ENCODE peak calls at places on chromosomes 3 and 15, in four cellular contexts. One of them, this sample, is unnamed.

GRCh38 chr3:175983369-175983768 is 1124.2 kb downstream of the NAALADL2 start:
- DNase-seq in HTR-8/SVneo: no peak
- DNase-seq in progenitor cell of endocrine pancreas: no peak
- DNase-seq in kidney tubule cell: no peak
- DNase-seq in this sample: no peak

GRCh38 chr3:39038165-39038564 is 13.6 kb downstream of the SCN11A start:
- DNase-seq in HTR-8/SVneo: peak; percentile 18
- DNase-seq in progenitor cell of endocrine pancreas: no peak
- DNase-seq in kidney tubule cell: peak; percentile 64
- DNase-seq in this sample: peak; percentile 34

GRCh38 chr3:150995510-150995909 is 23.0 kb upstream of the CLRN1 start:
- DNase-seq in HTR-8/SVneo: no peak
- DNase-seq in progenitor cell of endocrine pancreas: no peak
- DNase-seq in kidney tubule cell: no peak
- DNase-seq in this sample: no peak

GRCh38 chr3:156615592-156616173 is 58.7 kb upstream of the TIPARP start:
- DNase-seq in HTR-8/SVneo: peak; percentile 53
- DNase-seq in progenitor cell of endocrine pancreas: no peak
- DNase-seq in kidney tubule cell: peak; percentile 98
- DNase-seq in this sample: peak; percentile 82

GRCh38 chr3:140910860-140911259 is 30.8 kb upstream of the SLC25A36 start:
- DNase-seq in HTR-8/SVneo: no peak
- DNase-seq in progenitor cell of endocrine pancreas: no peak
- DNase-seq in kidney tubule cell: no peak
- DNase-seq in this sample: no peak

GRCh38 chr15:29087521-29088285 is 181.9 kb downstream of the NSMCE3 start:
- DNase-seq in HTR-8/SVneo: no peak
- DNase-seq in progenitor cell of endocrine pancreas: no peak
- DNase-seq in kidney tubule cell: no peak
- DNase-seq in this sample: no peak

GRCh38 chr3:108092556-108092955 is 1.7 kb upstream of the CD47 start:
- DNase-seq in HTR-8/SVneo: no peak
- DNase-seq in progenitor cell of endocrine pancreas: no peak
- DNase-seq in kidney tubule cell: no peak
- DNase-seq in this sample: no peak

GRCh38 chr3:140113983-140114923 is 179.3 kb downstream of the CLSTN2 start:
- DNase-seq in HTR-8/SVneo: no peak
- DNase-seq in progenitor cell of endocrine pancreas: no peak
- DNase-seq in kidney tubule cell: no peak
- DNase-seq in this sample: no peak

GRCh38 chr3:74009961-74010859 is 385.5 kb upstream of the PDZRN3 start:
- DNase-seq in HTR-8/SVneo: no peak
- DNase-seq in progenitor cell of endocrine pancreas: no peak
- DNase-seq in kidney tubule cell: no peak
- DNase-seq in this sample: no peak

GRCh38 chr15:101022306-101022705 is 103.1 kb downstream of the LRRK1 start:
- DNase-seq in HTR-8/SVneo: no peak
- DNase-seq in progenitor cell of endocrine pancreas: no peak
- DNase-seq in kidney tubule cell: no peak
- DNase-seq in this sample: no peak

GRCh38 chr3:78728406-78729145 is 1039.2 kb downstream of the ROBO1 start:
- DNase-seq in HTR-8/SVneo: no peak
- DNase-seq in progenitor cell of endocrine pancreas: no peak
- DNase-seq in kidney tubule cell: no peak
- DNase-seq in this sample: no peak

GRCh38 chr15:25183581-25184330 is 229.0 kb downstream of the SNRPN start:
- DNase-seq in HTR-8/SVneo: no peak
- DNase-seq in progenitor cell of endocrine pancreas: no peak
- DNase-seq in kidney tubule cell: no peak
- DNase-seq in this sample: no peak

GRCh38 chr15:38024293-38025091 is 90.1 kb downstream of the TMCO5A start:
- DNase-seq in HTR-8/SVneo: no peak
- DNase-seq in progenitor cell of endocrine pancreas: no peak
- DNase-seq in kidney tubule cell: no peak
- DNase-seq in this sample: no peak

This sample was measured in kidney glomerular epithelial cell.